ENCODE peak calls at places on chromosomes 16 and 17, in ten cellular contexts. One of them, this sample, is unnamed.

GRCh38 chr17:72192409-72193192 is 71.8 kb downstream of the SOX9 start:
- DNase-seq in nephron progenitor cell: no peak
- DNase-seq in A673: no peak
- DNase-seq in fibroblast of the aortic adventitia: peak
- DNase-seq in AG10803: peak
- DNase-seq in AG04450: peak
- DNase-seq in pancreas: no peak
- DNase-seq in A549: peak
- DNase-seq in fibroblast of pulmonary artery: peak
- DNase-seq in brain microvascular endothelial cell: peak
- DNase-seq in this sample: no peak

GRCh38 chr17:17874478-17874877 is 37.7 kb upstream of the SREBF1 start:
- DNase-seq in fibroblast of the aortic adventitia: peak
- DNase-seq in A673: no peak
- DNase-seq in AG10803: peak
- DNase-seq in nephron progenitor cell: no peak
- DNase-seq in AG04450: peak
- DNase-seq in brain microvascular endothelial cell: peak
- DNase-seq in pancreas: no peak
- DNase-seq in fibroblast of pulmonary artery: peak
- DNase-seq in A549: peak
- DNase-seq in this sample: no peak

GRCh38 chr17:50209472-50210248 is 8.2 kb upstream of the COL1A1 start:
- DNase-seq in A673: peak
- DNase-seq in brain microvascular endothelial cell: peak
- DNase-seq in AG10803: peak
- DNase-seq in fibroblast of the aortic adventitia: peak
- DNase-seq in A549: no peak
- DNase-seq in nephron progenitor cell: peak
- DNase-seq in pancreas: peak
- DNase-seq in fibroblast of pulmonary artery: peak
- DNase-seq in AG04450: peak
- DNase-seq in this sample: peak

GRCh38 chr16:82832861-82833260 is 206.1 kb downstream of the CDH13 start:
- DNase-seq in AG04450: peak
- DNase-seq in A673: no peak
- DNase-seq in A549: no peak
- DNase-seq in fibroblast of the aortic adventitia: peak
- DNase-seq in pancreas: no peak
- DNase-seq in nephron progenitor cell: no peak
- DNase-seq in fibroblast of pulmonary artery: peak
- DNase-seq in AG10803: peak
- DNase-seq in brain microvascular endothelial cell: peak
- DNase-seq in this sample: no peak

GRCh38 chr16:4661661-4662060 is 31.7 kb upstream of the NUDT16L1 start:
- DNase-seq in A549: no peak
- DNase-seq in nephron progenitor cell: no peak
- DNase-seq in AG10803: peak
- DNase-seq in fibroblast of pulmonary artery: no peak
- DNase-seq in AG04450: no peak
- DNase-seq in brain microvascular endothelial cell: no peak
- DNase-seq in fibroblast of the aortic adventitia: no peak
- DNase-seq in pancreas: no peak
- DNase-seq in A673: no peak
- DNase-seq in this sample: no peak

GRCh38 chr17:30958187-30958586 is 12.7 kb upstream of the RNF135 start:
- DNase-seq in AG04450: no peak
- DNase-seq in fibroblast of the aortic adventitia: no peak
- DNase-seq in brain microvascular endothelial cell: no peak
- DNase-seq in fibroblast of pulmonary artery: peak
- DNase-seq in nephron progenitor cell: no peak
- DNase-seq in pancreas: no peak
- DNase-seq in AG10803: peak
- DNase-seq in A549: no peak
- DNase-seq in A673: no peak
- DNase-seq in this sample: no peak

GRCh38 chr17:81396722-81397313 is 1.6 kb downstream of the BAHCC1 start:
- DNase-seq in nephron progenitor cell: no peak
- DNase-seq in brain microvascular endothelial cell: no peak
- DNase-seq in A673: peak
- DNase-seq in fibroblast of the aortic adventitia: peak
- DNase-seq in AG10803: peak
- DNase-seq in pancreas: no peak
- DNase-seq in A549: peak
- DNase-seq in fibroblast of pulmonary artery: no peak
- DNase-seq in AG04450: no peak
- DNase-seq in this sample: no peak

GRCh38 chr17:2455956-2456355 is 55.1 kb upstream of the MNT start:
- DNase-seq in A549: no peak
- DNase-seq in AG04450: no peak
- DNase-seq in AG10803: no peak
- DNase-seq in nephron progenitor cell: no peak
- DNase-seq in A673: no peak
- DNase-seq in fibroblast of the aortic adventitia: no peak
- DNase-seq in fibroblast of pulmonary artery: no peak
- DNase-seq in brain microvascular endothelial cell: no peak
- DNase-seq in pancreas: no peak
- DNase-seq in this sample: no peak

GRCh38 chr16:4392382-4393242 is 21.0 kb downstream of the VASN start:
- DNase-seq in A673: peak
- DNase-seq in fibroblast of the aortic adventitia: peak
- DNase-seq in AG10803: peak
- DNase-seq in nephron progenitor cell: peak
- DNase-seq in A549: no peak
- DNase-seq in fibroblast of pulmonary artery: peak
- DNase-seq in AG04450: peak
- DNase-seq in brain microvascular endothelial cell: no peak
- DNase-seq in pancreas: no peak
- DNase-seq in this sample: peak

GRCh38 chr17:2025622-2026309 is 632 bp upstream of the RTN4RL1 start:
- DNase-seq in A673: peak
- DNase-seq in fibroblast of the aortic adventitia: peak
- DNase-seq in A549: peak
- DNase-seq in brain microvascular endothelial cell: peak
- DNase-seq in AG04450: no peak
- DNase-seq in pancreas: peak
- DNase-seq in nephron progenitor cell: peak
- DNase-seq in fibroblast of pulmonary artery: peak
- DNase-seq in AG10803: peak
- DNase-seq in this sample: peak

GRCh38 chr16:89193021-89193575 is 7.2 kb downstream of the SLC22A31 start:
- DNase-seq in AG10803: peak
- DNase-seq in nephron progenitor cell: peak
- DNase-seq in A673: peak
- DNase-seq in fibroblast of the aortic adventitia: peak
- DNase-seq in A549: peak
- DNase-seq in fibroblast of pulmonary artery: peak
- DNase-seq in brain microvascular endothelial cell: peak
- DNase-seq in pancreas: peak
- DNase-seq in AG04450: no peak
- DNase-seq in this sample: peak

GRCh38 chr16:86668136-86668535 is 89.8 kb downstream of the FOXL1 start:
- DNase-seq in fibroblast of the aortic adventitia: peak
- DNase-seq in AG10803: peak
- DNase-seq in fibroblast of pulmonary artery: peak
- DNase-seq in A549: peak
- DNase-seq in brain microvascular endothelial cell: peak
- DNase-seq in AG04450: no peak
- DNase-seq in nephron progenitor cell: no peak
- DNase-seq in A673: peak
- DNase-seq in pancreas: no peak
- DNase-seq in this sample: no peak

GRCh38 chr17:76833034-76833689 is 35.0 kb upstream of the MGAT5B start:
- DNase-seq in A673: no peak
- DNase-seq in fibroblast of the aortic adventitia: no peak
- DNase-seq in A549: no peak
- DNase-seq in fibroblast of pulmonary artery: no peak
- DNase-seq in nephron progenitor cell: no peak
- DNase-seq in AG10803: no peak
- DNase-seq in pancreas: no peak
- DNase-seq in brain microvascular endothelial cell: no peak
- DNase-seq in AG04450: no peak
- DNase-seq in this sample: no peak

GRCh38 chr17:77640242-77640641 is 318.3 kb upstream of the TNRC6C start:
- DNase-seq in brain microvascular endothelial cell: no peak
- DNase-seq in A673: no peak
- DNase-seq in fibroblast of the aortic adventitia: no peak
- DNase-seq in fibroblast of pulmonary artery: no peak
- DNase-seq in AG10803: no peak
- DNase-seq in A549: no peak
- DNase-seq in AG04450: no peak
- DNase-seq in nephron progenitor cell: no peak
- DNase-seq in pancreas: no peak
- DNase-seq in this sample: no peak

GRCh38 chr17:61201211-61201610 is 198.4 kb upstream of the TBX2 start:
- DNase-seq in pancreas: no peak
- DNase-seq in A549: peak
- DNase-seq in fibroblast of the aortic adventitia: peak
- DNase-seq in AG04450: peak
- DNase-seq in fibroblast of pulmonary artery: peak
- DNase-seq in A673: no peak
- DNase-seq in brain microvascular endothelial cell: peak
- DNase-seq in nephron progenitor cell: no peak
- DNase-seq in AG10803: peak
- DNase-seq in this sample: no peak

GRCh38 chr16:86069736-86070298 is 170.9 kb downstream of the IRF8 start:
- DNase-seq in nephron progenitor cell: peak
- DNase-seq in fibroblast of the aortic adventitia: no peak
- DNase-seq in AG10803: no peak
- DNase-seq in fibroblast of pulmonary artery: no peak
- DNase-seq in AG04450: no peak
- DNase-seq in A673: no peak
- DNase-seq in pancreas: no peak
- DNase-seq in A549: no peak
- DNase-seq in brain microvascular endothelial cell: no peak
- DNase-seq in this sample: no peak

DNA sequence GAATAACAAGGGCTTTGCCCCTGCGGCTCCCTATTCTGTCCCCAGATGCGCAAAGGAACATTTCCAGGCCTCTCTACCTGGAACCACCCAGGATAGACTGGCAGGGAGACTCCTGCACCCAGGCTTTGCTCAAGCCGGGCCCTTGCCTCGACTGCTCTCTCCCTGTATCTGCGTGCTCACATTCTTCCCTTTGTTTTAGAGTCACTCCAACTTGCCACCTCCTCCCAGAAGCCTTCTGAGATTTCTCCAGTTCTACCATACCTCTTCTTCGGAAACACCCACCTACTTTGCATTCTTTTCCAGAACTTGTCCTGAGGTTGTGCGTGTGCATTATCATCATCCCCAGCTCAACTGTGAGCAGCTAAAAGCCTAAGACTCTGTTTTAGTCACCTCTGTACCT is 3.0 kb downstream of the CES5A start:
- DNase-seq in pancreas: no peak
- DNase-seq in A549: no peak
- DNase-seq in fibroblast of pulmonary artery: no peak
- DNase-seq in nephron progenitor cell: no peak
- DNase-seq in fibroblast of the aortic adventitia: no peak
- DNase-seq in brain microvascular endothelial cell: no peak
- DNase-seq in AG10803: no peak
- DNase-seq in A673: no peak
- DNase-seq in AG04450: no peak
- DNase-seq in this sample: no peak
- TF ChIP-seq CTCF in pancreas: no peak
- TF ChIP-seq CTCF in A549: no peak
- TF ChIP-seq CTCF in fibroblast of pulmonary artery: no peak
- TF ChIP-seq CTCF in nephron progenitor cell: no peak
- TF ChIP-seq CTCF in fibroblast of the aortic adventitia: no peak
- TF ChIP-seq CTCF in brain microvascular endothelial cell: no peak
- TF ChIP-seq CTCF in AG10803: no peak
- TF ChIP-seq CTCF in A673: no peak
- TF ChIP-seq CTCF in AG04450: no peak
- TF ChIP-seq CTCF in this sample: no peak

GRCh38 chr17:79109584-79109983 is 35.0 kb downstream of the ENGASE start:
- DNase-seq in AG10803: no peak
- DNase-seq in pancreas: no peak
- DNase-seq in fibroblast of pulmonary artery: no peak
- DNase-seq in AG04450: no peak
- DNase-seq in fibroblast of the aortic adventitia: no peak
- DNase-seq in A673: no peak
- DNase-seq in brain microvascular endothelial cell: no peak
- DNase-seq in A549: no peak
- DNase-seq in nephron progenitor cell: no peak
- DNase-seq in this sample: no peak
- TF ChIP-seq CTCF in AG10803: peak
- TF ChIP-seq CTCF in pancreas: no peak
- TF ChIP-seq CTCF in fibroblast of pulmonary artery: no peak
- TF ChIP-seq CTCF in AG04450: no peak
- TF ChIP-seq CTCF in fibroblast of the aortic adventitia: peak
- TF ChIP-seq CTCF in A673: peak
- TF ChIP-seq CTCF in brain microvascular endothelial cell: peak
- TF ChIP-seq CTCF in A549: peak
- TF ChIP-seq CTCF in nephron progenitor cell: no peak
- TF ChIP-seq CTCF in this sample: no peak

GRCh38 chr17:10879110-10879509 is 41.2 kb upstream of the PIRT start:
- DNase-seq in fibroblast of pulmonary artery: peak
- DNase-seq in A673: peak
- DNase-seq in nephron progenitor cell: peak
- DNase-seq in AG04450: no peak
- DNase-seq in fibroblast of the aortic adventitia: no peak
- DNase-seq in A549: peak
- DNase-seq in brain microvascular endothelial cell: no peak
- DNase-seq in AG10803: no peak
- DNase-seq in pancreas: no peak
- DNase-seq in this sample: peak
- TF ChIP-seq CTCF in fibroblast of pulmonary artery: no peak
- TF ChIP-seq CTCF in A673: peak
- TF ChIP-seq CTCF in nephron progenitor cell: peak
- TF ChIP-seq CTCF in AG04450: no peak
- TF ChIP-seq CTCF in fibroblast of the aortic adventitia: no peak
- TF ChIP-seq CTCF in A549: peak
- TF ChIP-seq CTCF in brain microvascular endothelial cell: no peak
- TF ChIP-seq CTCF in AG10803: no peak
- TF ChIP-seq CTCF in pancreas: no peak
- TF ChIP-seq CTCF in this sample: no peak

DNA sequence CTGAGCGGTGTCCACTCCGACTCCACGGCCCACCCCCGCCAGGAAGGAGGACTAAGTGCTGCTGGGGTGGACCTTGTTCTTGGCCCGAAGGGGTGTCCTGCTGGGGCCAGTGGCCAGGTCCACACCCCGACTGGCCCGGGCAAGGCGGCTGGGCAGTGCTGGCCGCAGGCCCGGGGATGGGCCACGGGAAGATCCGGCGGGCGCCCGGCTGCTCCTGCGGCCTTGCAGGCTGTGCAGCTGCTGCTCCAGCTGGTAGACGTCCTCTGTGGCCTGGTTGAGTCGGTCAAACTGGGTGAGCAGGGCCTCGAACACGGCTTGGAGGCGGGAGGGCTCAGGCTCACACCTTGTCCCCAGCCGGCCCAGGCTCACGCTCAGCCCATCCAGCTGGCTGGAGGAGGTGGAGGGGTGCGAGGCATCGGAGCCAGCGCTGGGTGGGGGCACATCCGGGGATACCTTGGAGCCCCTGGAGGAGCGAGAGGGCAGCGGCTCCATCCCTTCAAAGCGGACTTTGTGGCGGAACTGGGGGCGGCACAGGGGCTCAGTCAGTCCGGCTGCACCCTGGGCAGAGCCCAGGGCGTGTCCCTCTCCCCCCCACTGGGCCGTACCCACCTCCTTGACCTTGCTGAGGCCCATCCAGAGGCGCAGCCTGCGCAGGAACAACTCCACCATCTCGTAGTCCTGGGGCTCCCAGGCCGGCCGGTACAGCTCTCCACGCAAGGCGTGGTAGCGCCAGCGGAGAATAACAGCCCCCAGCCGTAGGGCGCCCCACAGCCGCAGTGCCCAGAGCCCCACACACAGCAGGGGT is 42.1 kb downstream of the TSC2 start:
- DNase-seq in brain microvascular endothelial cell: no peak
- DNase-seq in A549: no peak
- DNase-seq in nephron progenitor cell: no peak
- DNase-seq in A673: no peak
- DNase-seq in pancreas: no peak
- DNase-seq in fibroblast of pulmonary artery: no peak
- DNase-seq in AG04450: no peak
- DNase-seq in fibroblast of the aortic adventitia: no peak
- DNase-seq in AG10803: no peak
- DNase-seq in this sample: no peak
- TF ChIP-seq CTCF in brain microvascular endothelial cell: no peak
- TF ChIP-seq CTCF in A549: no peak
- TF ChIP-seq CTCF in nephron progenitor cell: no peak
- TF ChIP-seq CTCF in A673: no peak
- TF ChIP-seq CTCF in pancreas: no peak
- TF ChIP-seq CTCF in fibroblast of pulmonary artery: no peak
- TF ChIP-seq CTCF in AG04450: no peak
- TF ChIP-seq CTCF in fibroblast of the aortic adventitia: no peak
- TF ChIP-seq CTCF in AG10803: no peak
- TF ChIP-seq CTCF in this sample: no peak